ENCODE peak calls at places on chromosomes 12 and 14, in four cellular contexts. One of them, this sample, is unnamed.

GRCh38 chr12:77226398-77226797 is 161.0 kb upstream of the E2F7 start:
- DNase-seq in NCI-H345: no peak
- DNase-seq in RPMI7951: no peak
- DNase-seq in T1000: no peak
- DNase-seq in this sample: no peak

GRCh38 chr14:104707629-104708595 is 16.1 kb upstream of the ADSS1 start:
- DNase-seq in NCI-H345: no peak
- DNase-seq in RPMI7951: no peak
- DNase-seq in T1000: no peak
- DNase-seq in this sample: no peak

GRCh38 chr12:51103977-51104376 is 20.6 kb upstream of the CSRNP2 start:
- DNase-seq in NCI-H345: no peak
- DNase-seq in RPMI7951: no peak
- DNase-seq in T1000: no peak
- DNase-seq in this sample: no peak

GRCh38 chr14:38078393-38078792 is 129.3 kb upstream of the SSTR1 start:
- DNase-seq in NCI-H345: peak; percentile 59
- DNase-seq in RPMI7951: no peak
- DNase-seq in T1000: no peak
- DNase-seq in this sample: peak; percentile 52

GRCh38 chr14:105940534-105941225 is 414.3 kb downstream of the TMEM121 start:
- DNase-seq in NCI-H345: no peak
- DNase-seq in RPMI7951: no peak
- DNase-seq in T1000: no peak
- DNase-seq in this sample: no peak

GRCh38 chr14:105294142-105294597 is 6.6 kb downstream of the BRF1 start:
- DNase-seq in NCI-H345: peak; percentile 36
- DNase-seq in RPMI7951: no peak
- DNase-seq in T1000: no peak
- DNase-seq in this sample: peak; percentile 30

GRCh38 chr12:47068539-47068938 is 10.9 kb upstream of the PCED1B start:
- DNase-seq in NCI-H345: no peak
- DNase-seq in RPMI7951: peak; percentile 72
- DNase-seq in T1000: peak; percentile 87
- DNase-seq in this sample: no peak

GRCh38 chr14:73058923-73059311 is 583 bp downstream of the RBM25 start:
- DNase-seq in NCI-H345: peak; percentile 43
- DNase-seq in RPMI7951: peak; percentile 36
- DNase-seq in T1000: no peak
- DNase-seq in this sample: no peak

GRCh38 chr12:92290881-92291280 is 145.2 kb upstream of the BTG1 start:
- DNase-seq in NCI-H345: no peak
- DNase-seq in RPMI7951: no peak
- DNase-seq in T1000: no peak
- DNase-seq in this sample: no peak

GRCh38 chr14:48111151-48111550 is 435.7 kb upstream of the MDGA2 start:
- DNase-seq in NCI-H345: no peak
- DNase-seq in RPMI7951: no peak
- DNase-seq in T1000: no peak
- DNase-seq in this sample: no peak

GRCh38 chr12:5222011-5222461 is 178.4 kb downstream of the KCNA5 start:
- DNase-seq in NCI-H345: peak; percentile 85
- DNase-seq in RPMI7951: no peak
- DNase-seq in T1000: no peak
- DNase-seq in this sample: no peak

GRCh38 chr12:121770388-121770787 is 23.1 kb downstream of the RHOF start:
- DNase-seq in NCI-H345: no peak
- DNase-seq in RPMI7951: no peak
- DNase-seq in T1000: no peak
- DNase-seq in this sample: no peak